ENCODE peak calls at places on chromosome 5, in eight cellular contexts. One of them, this sample, is unnamed.

GRCh38 chr5:11785771-11786342 is 118.4 kb downstream of the CTNND2 start:
- DNase-seq in MM.1S: no peak
- DNase-seq in breast epithelium: no peak
- DNase-seq in cardiac muscle cell: no peak
- DNase-seq in transverse colon: no peak
- DNase-seq in right atrium auricular region: no peak
- DNase-seq in lower lobe of right lung: no peak
- DNase-seq in prostate gland: no peak
- DNase-seq in this sample: no peak

GRCh38 chr5:173733065-173733824 is 116.8 kb upstream of the BOD1 start:
- DNase-seq in MM.1S: no peak
- DNase-seq in breast epithelium: no peak
- DNase-seq in cardiac muscle cell: no peak
- DNase-seq in transverse colon: no peak
- DNase-seq in right atrium auricular region: no peak
- DNase-seq in lower lobe of right lung: no peak
- DNase-seq in prostate gland: no peak
- DNase-seq in this sample: peak

GRCh38 chr5:33994845-33995244 is 10.4 kb upstream of the SLC45A2 start:
- DNase-seq in MM.1S: peak
- DNase-seq in breast epithelium: no peak
- DNase-seq in cardiac muscle cell: no peak
- DNase-seq in transverse colon: no peak
- DNase-seq in right atrium auricular region: no peak
- DNase-seq in lower lobe of right lung: no peak
- DNase-seq in prostate gland: no peak
- DNase-seq in this sample: no peak

GRCh38 chr5:41843456-41844112 is 26.6 kb downstream of the OXCT1 start:
- DNase-seq in MM.1S: peak
- DNase-seq in breast epithelium: no peak
- DNase-seq in cardiac muscle cell: peak
- DNase-seq in transverse colon: peak
- DNase-seq in right atrium auricular region: no peak
- DNase-seq in lower lobe of right lung: no peak
- DNase-seq in prostate gland: peak
- DNase-seq in this sample: peak

GRCh38 chr5:142644640-142645361 is 41.1 kb downstream of the FGF1 start:
- DNase-seq in MM.1S: no peak
- DNase-seq in breast epithelium: no peak
- DNase-seq in cardiac muscle cell: no peak
- DNase-seq in transverse colon: peak
- DNase-seq in right atrium auricular region: peak
- DNase-seq in lower lobe of right lung: no peak
- DNase-seq in prostate gland: peak
- DNase-seq in this sample: no peak

GRCh38 chr5:59548807-59549357 is 344.6 kb downstream of the PDE4D start:
- DNase-seq in MM.1S: no peak
- DNase-seq in breast epithelium: no peak
- DNase-seq in cardiac muscle cell: no peak
- DNase-seq in transverse colon: no peak
- DNase-seq in right atrium auricular region: no peak
- DNase-seq in lower lobe of right lung: no peak
- DNase-seq in prostate gland: peak
- DNase-seq in this sample: no peak

GRCh38 chr5:91091471-91092234 is 291.5 kb downstream of the ARRDC3 start:
- DNase-seq in MM.1S: no peak
- DNase-seq in breast epithelium: no peak
- DNase-seq in cardiac muscle cell: no peak
- DNase-seq in transverse colon: no peak
- DNase-seq in right atrium auricular region: no peak
- DNase-seq in lower lobe of right lung: no peak
- DNase-seq in prostate gland: no peak
- DNase-seq in this sample: no peak

GRCh38 chr5:125348221-125348692 is 601.8 kb upstream of the ZNF608 start:
- DNase-seq in MM.1S: no peak
- DNase-seq in breast epithelium: no peak
- DNase-seq in cardiac muscle cell: peak
- DNase-seq in transverse colon: no peak
- DNase-seq in right atrium auricular region: peak
- DNase-seq in lower lobe of right lung: no peak
- DNase-seq in prostate gland: no peak
- DNase-seq in this sample: no peak

DNA sequence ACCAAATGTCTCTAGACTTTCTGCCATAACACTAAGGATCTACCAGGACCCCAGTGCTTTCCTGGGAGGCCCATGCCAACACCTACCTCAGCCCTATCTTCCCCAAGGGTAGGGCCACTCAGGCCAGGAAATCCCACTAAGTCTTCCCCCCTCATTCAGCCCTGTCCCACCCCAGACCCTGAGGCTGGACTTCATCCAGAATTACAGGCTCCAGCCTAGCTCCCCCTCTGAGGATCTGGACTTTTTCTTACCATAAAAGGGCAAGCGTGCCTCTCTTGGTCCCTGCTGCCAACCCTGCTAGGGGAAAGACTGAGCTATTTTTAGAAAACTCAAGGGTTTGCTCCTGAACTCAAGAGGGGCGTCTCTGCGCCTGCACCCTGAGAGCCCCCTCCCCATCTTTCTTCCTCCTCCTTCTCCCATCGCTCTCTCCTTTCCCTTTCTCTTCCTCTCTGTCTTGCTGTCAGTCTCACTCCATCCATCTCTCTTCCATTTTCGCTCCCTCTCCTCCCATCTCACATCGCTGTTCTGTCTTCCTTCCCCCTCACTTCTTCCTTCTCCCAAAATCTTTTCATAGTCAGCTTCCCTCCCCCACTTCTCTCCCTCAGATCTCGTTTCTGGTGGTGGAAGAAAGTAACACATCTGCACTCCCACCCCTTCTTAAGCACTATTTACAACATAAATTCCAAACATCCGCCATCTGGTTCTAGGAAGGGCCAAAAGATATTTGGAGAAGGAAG is 38.1 kb upstream of the IL17B start:
- DNase-seq in MM.1S: no peak
- DNase-seq in breast epithelium: no peak
- DNase-seq in cardiac muscle cell: peak
- DNase-seq in transverse colon: no peak
- DNase-seq in right atrium auricular region: no peak
- DNase-seq in lower lobe of right lung: peak
- DNase-seq in prostate gland: no peak
- DNase-seq in this sample: no peak
- H3K4me3 ChIP-seq in MM.1S: no peak
- H3K4me3 ChIP-seq in breast epithelium: no peak
- H3K4me3 ChIP-seq in cardiac muscle cell: no peak
- H3K4me3 ChIP-seq in transverse colon: no peak
- H3K4me3 ChIP-seq in right atrium auricular region: no peak
- H3K4me3 ChIP-seq in lower lobe of right lung: peak
- H3K4me3 ChIP-seq in prostate gland: no peak
- H3K4me3 ChIP-seq in this sample: no peak

GRCh38 chr5:55226027-55226933 is 835 bp downstream of the MCIDAS start:
- DNase-seq in MM.1S: peak
- DNase-seq in breast epithelium: no peak
- DNase-seq in cardiac muscle cell: peak
- DNase-seq in transverse colon: peak
- DNase-seq in right atrium auricular region: no peak
- DNase-seq in lower lobe of right lung: peak
- DNase-seq in prostate gland: peak
- DNase-seq in this sample: peak
- TF ChIP-seq CTCF in MM.1S: peak
- TF ChIP-seq CTCF in breast epithelium: no peak
- TF ChIP-seq CTCF in cardiac muscle cell: peak
- TF ChIP-seq CTCF in transverse colon: peak
- TF ChIP-seq CTCF in right atrium auricular region: no peak
- TF ChIP-seq CTCF in lower lobe of right lung: peak
- TF ChIP-seq CTCF in prostate gland: peak
- TF ChIP-seq CTCF in this sample: peak

GRCh38 chr5:139746691-139747582 is 48.7 kb upstream of the PSD2 start:
- DNase-seq in MM.1S: no peak
- DNase-seq in breast epithelium: no peak
- DNase-seq in cardiac muscle cell: no peak
- DNase-seq in transverse colon: peak
- DNase-seq in right atrium auricular region: no peak
- DNase-seq in lower lobe of right lung: no peak
- DNase-seq in prostate gland: no peak
- DNase-seq in this sample: peak

GRCh38 chr5:139747583-139748504 is 47.8 kb upstream of the PSD2 start:
- DNase-seq in MM.1S: no peak
- DNase-seq in breast epithelium: no peak
- DNase-seq in cardiac muscle cell: peak
- DNase-seq in transverse colon: peak
- DNase-seq in right atrium auricular region: peak
- DNase-seq in lower lobe of right lung: peak
- DNase-seq in prostate gland: no peak
- DNase-seq in this sample: peak

GRCh38 chr5:139745800-139746690 is 49.6 kb upstream of the PSD2 start:
- DNase-seq in MM.1S: peak
- DNase-seq in breast epithelium: peak
- DNase-seq in cardiac muscle cell: peak
- DNase-seq in transverse colon: peak
- DNase-seq in right atrium auricular region: peak
- DNase-seq in lower lobe of right lung: peak
- DNase-seq in prostate gland: peak
- DNase-seq in this sample: peak

GRCh38 chr5:139749242-139749641 is 46.4 kb upstream of the PSD2 start:
- DNase-seq in MM.1S: no peak
- DNase-seq in breast epithelium: no peak
- DNase-seq in cardiac muscle cell: no peak
- DNase-seq in transverse colon: no peak
- DNase-seq in right atrium auricular region: no peak
- DNase-seq in lower lobe of right lung: no peak
- DNase-seq in prostate gland: no peak
- DNase-seq in this sample: no peak

GRCh38 chr5:139748505-139748826 is 47.1 kb upstream of the PSD2 start:
- DNase-seq in MM.1S: no peak
- DNase-seq in breast epithelium: no peak
- DNase-seq in cardiac muscle cell: no peak
- DNase-seq in transverse colon: no peak
- DNase-seq in right atrium auricular region: no peak
- DNase-seq in lower lobe of right lung: no peak
- DNase-seq in prostate gland: no peak
- DNase-seq in this sample: no peak
- H3K4me3 ChIP-seq in MM.1S: no peak
- H3K4me3 ChIP-seq in breast epithelium: no peak
- H3K4me3 ChIP-seq in cardiac muscle cell: no peak
- H3K4me3 ChIP-seq in transverse colon: no peak
- H3K4me3 ChIP-seq in right atrium auricular region: no peak
- H3K4me3 ChIP-seq in lower lobe of right lung: no peak
- H3K4me3 ChIP-seq in prostate gland: no peak
- H3K4me3 ChIP-seq in this sample: no peak

GRCh38 chr5:79510638-79511037 is 3.3 kb downstream of the HOMER1 start:
- DNase-seq in MM.1S: no peak
- DNase-seq in breast epithelium: no peak
- DNase-seq in cardiac muscle cell: no peak
- DNase-seq in transverse colon: no peak
- DNase-seq in right atrium auricular region: no peak
- DNase-seq in lower lobe of right lung: no peak
- DNase-seq in prostate gland: no peak
- DNase-seq in this sample: no peak

GRCh38 chr5:79511945-79512493 is 1.9 kb downstream of the HOMER1 start:
- DNase-seq in MM.1S: no peak
- DNase-seq in breast epithelium: no peak
- DNase-seq in cardiac muscle cell: no peak
- DNase-seq in transverse colon: no peak
- DNase-seq in right atrium auricular region: no peak
- DNase-seq in lower lobe of right lung: no peak
- DNase-seq in prostate gland: no peak
- DNase-seq in this sample: no peak

GRCh38 chr5:79514391-79515105 is 614 bp upstream of the HOMER1 start:
- DNase-seq in MM.1S: peak
- DNase-seq in breast epithelium: peak
- DNase-seq in cardiac muscle cell: peak
- DNase-seq in transverse colon: peak
- DNase-seq in right atrium auricular region: peak
- DNase-seq in lower lobe of right lung: peak
- DNase-seq in prostate gland: peak
- DNase-seq in this sample: peak

GRCh38 chr5:79512692-79513518 is 1.0 kb downstream of the HOMER1 start:
- DNase-seq in MM.1S: no peak
- DNase-seq in breast epithelium: no peak
- DNase-seq in cardiac muscle cell: peak
- DNase-seq in transverse colon: no peak
- DNase-seq in right atrium auricular region: no peak
- DNase-seq in lower lobe of right lung: no peak
- DNase-seq in prostate gland: no peak
- DNase-seq in this sample: peak

GRCh38 chr5:79513519-79514390 is at the start of gene HOMER1:
- DNase-seq in MM.1S: peak
- DNase-seq in breast epithelium: peak
- DNase-seq in cardiac muscle cell: peak
- DNase-seq in transverse colon: peak
- DNase-seq in right atrium auricular region: no peak
- DNase-seq in lower lobe of right lung: peak
- DNase-seq in prostate gland: peak
- DNase-seq in this sample: peak
- TF ChIP-seq CTCF in MM.1S: no peak
- TF ChIP-seq CTCF in breast epithelium: no peak
- TF ChIP-seq CTCF in cardiac muscle cell: no peak
- TF ChIP-seq CTCF in transverse colon: peak
- TF ChIP-seq CTCF in right atrium auricular region: no peak
- TF ChIP-seq CTCF in lower lobe of right lung: no peak
- TF ChIP-seq CTCF in prostate gland: no peak
- TF ChIP-seq CTCF in this sample: no peak

GRCh38 chr5:140795259-140795641 is 598 bp downstream of the PCDHA2 start:
- DNase-seq in MM.1S: peak
- DNase-seq in breast epithelium: no peak
- DNase-seq in cardiac muscle cell: peak
- DNase-seq in transverse colon: no peak
- DNase-seq in right atrium auricular region: no peak
- DNase-seq in lower lobe of right lung: no peak
- DNase-seq in prostate gland: no peak
- DNase-seq in this sample: no peak
- H3K4me3 ChIP-seq in MM.1S: peak
- H3K4me3 ChIP-seq in breast epithelium: no peak
- H3K4me3 ChIP-seq in cardiac muscle cell: peak
- H3K4me3 ChIP-seq in transverse colon: no peak
- H3K4me3 ChIP-seq in right atrium auricular region: no peak
- H3K4me3 ChIP-seq in lower lobe of right lung: peak
- H3K4me3 ChIP-seq in prostate gland: no peak
- H3K4me3 ChIP-seq in this sample: no peak

GRCh38 chr5:163489055-163489744 is 16.2 kb upstream of the MAT2B start:
- DNase-seq in MM.1S: no peak
- DNase-seq in breast epithelium: no peak
- DNase-seq in cardiac muscle cell: no peak
- DNase-seq in transverse colon: no peak
- DNase-seq in right atrium auricular region: no peak
- DNase-seq in lower lobe of right lung: no peak
- DNase-seq in prostate gland: no peak
- DNase-seq in this sample: no peak
- TF ChIP-seq CTCF in MM.1S: no peak
- TF ChIP-seq CTCF in breast epithelium: no peak
- TF ChIP-seq CTCF in cardiac muscle cell: peak
- TF ChIP-seq CTCF in transverse colon: no peak
- TF ChIP-seq CTCF in right atrium auricular region: no peak
- TF ChIP-seq CTCF in lower lobe of right lung: peak
- TF ChIP-seq CTCF in prostate gland: no peak
- TF ChIP-seq CTCF in this sample: no peak